ENCODE peak calls at places on chromosomes 6 and 20, in six cellular contexts. I is IMR-90, F is PC-3, C is cardiac muscle cell, P is progenitor cell of endocrine pancreas, B is sigmoid colon. O is an unnamed sample.

GRCh38 chr6:121651420-121651819 is 216.0 kb downstream of the GJA1 start:
- DNase-seq in F (no peak), C (no peak), B (no peak), P (no peak), I (peak), O (no peak)

GRCh38 chr6:15621203-15622044 is 41.4 kb downstream of the DTNBP1 start:
- DNase-seq in B (peak), I (peak), P (no peak), F (no peak), C (peak), O (no peak)

GRCh38 chr6:153121311-153121710 is 9.8 kb downstream of the RGS17 start:
- DNase-seq in B (no peak), I (no peak), F (no peak), P (no peak), C (no peak), O (no peak)

GRCh38 chr6:2514965-2515543 is 235.7 kb downstream of the MYLK4 start:
- DNase-seq in F (no peak), C (no peak), I (no peak), P (no peak), B (no peak), O (no peak)

GRCh38 chr6:7139835-7140470 is 32.2 kb downstream of the RREB1 start:
- DNase-seq in B (no peak), I (no peak), P (no peak), C (no peak), F (no peak), O (no peak)

GRCh38 chr20:41221614-41222218 is 84.4 kb downstream of the PLCG1 start:
- DNase-seq in C (no peak), I (no peak), P (no peak), F (no peak), B (no peak), O (no peak)

GRCh38 chr20:63576311-63576710 is 2.3 kb upstream of the HELZ2 start:
- DNase-seq in C (no peak), B (no peak), P (no peak), F (no peak), I (no peak), O (no peak)

GRCh38 chr6:121236984-121237383 is 97.3 kb downstream of the TBC1D32 start:
- DNase-seq in B (no peak), P (no peak), F (no peak), C (no peak), I (no peak), O (no peak)

GRCh38 chr6:144087789-144088426 is 7.5 kb downstream of the SF3B5 start:
- DNase-seq in P (no peak), I (no peak), C (no peak), F (no peak), B (no peak), O (no peak)

GRCh38 chr6:39961178-39961577 is 26.9 kb upstream of the MOCS1 start:
- DNase-seq in I (peak), B (no peak), F (no peak), C (no peak), P (no peak), O (no peak)

GRCh38 chr20:22430154-22430745 is 154.1 kb downstream of the FOXA2 start:
- DNase-seq in P (no peak), F (peak), C (no peak), I (no peak), B (no peak), O (peak)

GRCh38 chr6:11363881-11364576 is 131.6 kb upstream of the NEDD9 start:
- DNase-seq in P (no peak), F (no peak), B (no peak), I (no peak), C (no peak), O (peak)

GRCh38 chr6:124480021-124480430 is 482.2 kb upstream of the RNF217 start:
- DNase-seq in B (no peak), I (no peak), P (no peak), F (no peak), C (no peak), O (no peak)

GRCh38 chr6:34865107-34865506 is 22.7 kb downstream of the TAF11 start:
- DNase-seq in F (no peak), I (peak), B (no peak), C (peak), P (no peak), O (no peak)

DNA sequence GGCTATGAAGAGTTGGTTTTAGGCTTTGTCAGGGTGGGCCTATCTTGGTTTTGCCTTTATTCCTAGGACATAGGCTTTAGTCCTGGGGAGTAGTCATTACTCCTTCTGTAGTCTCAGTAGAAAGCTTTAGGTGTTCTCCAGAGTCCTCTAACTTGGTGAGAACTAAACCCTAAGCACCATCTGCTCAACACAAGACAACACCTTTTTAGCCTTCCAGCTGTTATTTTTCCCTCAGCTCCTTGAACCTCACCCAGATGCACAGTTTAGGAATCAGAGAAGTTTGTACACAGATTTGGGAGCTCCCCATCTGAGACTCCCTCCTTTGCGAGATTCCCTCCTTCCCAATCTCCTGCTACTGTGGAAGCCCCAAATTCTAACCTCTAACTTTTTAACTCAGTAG is 141.3 kb downstream of the QRSL1 start:
- DNase-seq in I (no peak), P (no peak), F (no peak), C (no peak), B (no peak), O (no peak)
- TF ChIP-seq CTCF in I (no peak), P (no peak), F (no peak), C (no peak), B (no peak), O (no peak)

GRCh38 chr6:167046861-167047495 is 47.8 kb downstream of the CEP43 start:
- DNase-seq in B (no peak), C (no peak), P (no peak), I (no peak), F (no peak), O (no peak)

GRCh38 chr6:167049275-167049674 is 50.1 kb downstream of the CEP43 start:
- DNase-seq in F (no peak), I (no peak), P (no peak), B (no peak), C (no peak), O (no peak)

GRCh38 chr6:167047554-167047953 is 48.4 kb downstream of the CEP43 start:
- DNase-seq in C (no peak), I (no peak), P (no peak), B (no peak), F (no peak), O (no peak)

GRCh38 chr6:167044696-167045095 is 45.5 kb downstream of the CEP43 start:
- DNase-seq in P (no peak), B (no peak), F (no peak), I (peak), C (no peak), O (no peak)

GRCh38 chr6:167045828-167046580 is 46.8 kb downstream of the CEP43 start:
- DNase-seq in F (peak), P (no peak), B (no peak), I (no peak), C (no peak), O (no peak)
- TF ChIP-seq CTCF in F (peak), P (no peak), B (no peak), I (no peak), C (peak), O (no peak)

GRCh38 chr6:106540432-106540831 is 88.9 kb downstream of the RTN4IP1 start:
- DNase-seq in F (no peak), I (no peak), B (no peak), C (no peak), P (no peak), O (no peak)
- TF ChIP-seq CTCF in F (no peak), I (no peak), B (no peak), C (no peak), P (no peak), O (no peak)

GRCh38 chr6:159715168-159715567 is 12.1 kb upstream of the WTAP start:
- DNase-seq in C (no peak), I (no peak), F (no peak), B (no peak), P (no peak), O (no peak)

GRCh38 chr6:159715605-159716004 is 11.7 kb upstream of the WTAP start:
- DNase-seq in F (no peak), I (no peak), P (no peak), B (no peak), C (no peak), O (no peak)

GRCh38 chr6:159714404-159714803 is 12.9 kb upstream of the WTAP start:
- DNase-seq in F (no peak), P (no peak), I (no peak), C (no peak), B (no peak), O (no peak)

GRCh38 chr6:159718634-159719033 is 8.7 kb upstream of the WTAP start:
- DNase-seq in B (no peak), F (no peak), P (no peak), I (no peak), C (no peak), O (no peak)

GRCh38 chr6:159716247-159717086 is 10.8 kb upstream of the WTAP start:
- DNase-seq in P (no peak), B (peak), F (peak), C (no peak), I (peak), O (peak)
- TF ChIP-seq CTCF in P (no peak), B (no peak), F (no peak), C (no peak), I (no peak), O (no peak)

GRCh38 chr20:2340136-2340535 is 40.6 kb upstream of the TGM6 start:
- DNase-seq in F (no peak), B (no peak), C (no peak), P (no peak), I (no peak), O (no peak)
- TF ChIP-seq CTCF in F (peak), B (no peak), C (no peak), P (no peak), I (no peak), O (no peak)

DNA sequence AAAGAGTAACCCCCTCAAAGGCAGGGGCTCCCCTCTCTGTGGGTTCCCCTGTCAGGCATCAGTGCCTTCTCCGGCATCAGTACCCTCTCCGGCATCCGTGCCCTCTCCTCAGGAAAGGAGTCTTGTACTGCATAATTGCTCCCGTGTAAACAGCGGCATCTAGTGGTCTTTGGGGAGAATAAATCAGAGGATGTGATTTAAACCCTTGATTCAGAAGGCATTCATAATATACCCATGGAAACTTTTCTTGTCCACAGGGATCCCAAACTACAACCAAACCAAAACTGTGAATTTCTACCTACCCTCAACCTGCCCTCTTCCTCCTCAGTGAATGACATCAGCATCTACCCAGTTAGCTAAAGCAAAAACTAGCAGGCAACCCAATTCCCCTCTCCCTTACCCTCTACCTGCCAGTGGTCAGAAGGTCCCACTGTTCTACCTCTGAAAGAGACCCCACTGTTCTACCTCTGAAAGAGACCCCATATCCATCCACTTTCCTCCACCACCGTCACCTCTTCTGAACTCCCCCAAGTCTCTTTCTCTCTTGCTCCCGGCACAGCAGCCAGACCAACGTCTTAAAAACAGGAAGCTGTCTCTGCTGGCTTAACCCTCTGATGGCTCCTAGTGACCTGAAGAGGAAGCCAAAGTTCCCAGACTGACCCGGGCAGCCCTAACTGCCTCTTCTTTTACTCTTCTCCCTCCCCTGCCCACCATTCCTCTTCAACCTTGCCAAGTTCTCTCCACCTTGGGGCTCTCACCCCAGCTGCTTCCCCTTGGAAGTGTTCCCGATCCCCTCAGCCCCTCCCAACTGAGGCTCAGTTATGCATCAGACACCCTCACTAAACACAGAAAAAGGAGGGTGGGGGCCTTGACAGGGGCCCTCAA is 27.2 kb downstream of the UBE2V1 start:
- DNase-seq in F (peak), I (peak), P (no peak), B (no peak), C (peak), O (peak)
- TF ChIP-seq CTCF in F (peak), I (peak), P (peak), B (peak), C (peak), O (peak)